ENCODE peak calls at places on chromosomes 13 and 19, in eight cellular contexts. T is GM23338, E is PC-3, G is neural progenitor cell, X is hepatocyte, D is SK-N-SH, F is HCT116, Y is MM.1S. S is an unnamed sample.

GRCh38 chr13:112443191-112444000 is 67.2 kb downstream of the SPACA7 start:
- DNase-seq in T (peak; percentile 69), E (no peak), G (peak; percentile 81), X (no peak), D (peak; percentile 64), F (no peak), Y (no peak), S (peak; percentile 0)

GRCh38 chr13:48655291-48655690 is 1.6 kb downstream of the CYSLTR2 start:
- DNase-seq in T (no peak), E (no peak), G (no peak), X (no peak), D (no peak), F (no peak), Y (no peak), S (no peak)

GRCh38 chr19:56840452-56841193 is at the start of the genes PEG3 and ZIM2:
- DNase-seq in T (no peak), E (no peak), G (no peak), X (no peak), D (peak; percentile 76), F (no peak), Y (no peak), S (no peak)

GRCh38 chr19:38012944-38013343 is 105.9 kb downstream of the SIPA1L3 start:
- DNase-seq in T (peak; percentile 43), E (no peak), G (no peak), X (no peak), D (no peak), F (no peak), Y (no peak), S (no peak)

GRCh38 chr19:40356681-40357595 is 8.4 kb downstream of the PLD3 start:
- DNase-seq in T (no peak), E (no peak), G (no peak), X (no peak), D (no peak), F (no peak), Y (no peak), S (peak; percentile 36)

GRCh38 chr13:72109863-72110262 is 242.9 kb upstream of the DACH1 start:
- DNase-seq in T (no peak), E (peak; percentile 67), G (no peak), X (no peak), D (no peak), F (no peak), Y (no peak), S (no peak)

GRCh38 chr13:29537736-29538624 is 57.5 kb downstream of the SLC7A1 start:
- DNase-seq in T (no peak), E (no peak), G (no peak), X (no peak), D (no peak), F (no peak), Y (no peak), S (no peak)

GRCh38 chr13:98482476-98483444 is 94.1 kb downstream of the STK24 start:
- DNase-seq in T (peak; percentile 46), E (no peak), G (peak; percentile 45), X (no peak), D (no peak), F (no peak), Y (no peak), S (peak; percentile 20)

GRCh38 chr13:30580852-30581502 is 36.7 kb upstream of the USPL1 start:
- DNase-seq in T (no peak), E (peak; percentile 67), G (no peak), X (no peak), D (no peak), F (no peak), Y (no peak), S (no peak)

GRCh38 chr13:43364210-43365041 is 341.0 kb downstream of the DNAJC15 start:
- DNase-seq in T (no peak), E (no peak), G (peak; percentile 28), X (no peak), D (no peak), F (no peak), Y (no peak), S (no peak)

GRCh38 chr19:40147693-40148347 is 43.4 kb upstream of the MAP3K10 start:
- DNase-seq in T (peak; percentile 8), E (peak; percentile 50), G (no peak), X (no peak), D (no peak), F (no peak), Y (peak; percentile 67), S (no peak)

GRCh38 chr13:110915057-110915873 is at the start of gene ANKRD10:
- DNase-seq in T (peak; percentile 99), E (peak; percentile 94), G (peak; percentile 100), X (peak; percentile 100), D (peak; percentile 98), F (peak; percentile 94), Y (peak; percentile 98), S (peak; percentile 89)

GRCh38 chr13:45907501-45907900 is 55.9 kb upstream of the SIAH3 start:
- DNase-seq in T (no peak), E (no peak), G (no peak), X (no peak), D (no peak), F (no peak), Y (no peak), S (no peak)

GRCh38 chr19:604355-604754 is 14.7 kb downstream of the HCN2 start:
- DNase-seq in T (no peak), E (no peak), G (no peak), X (no peak), D (peak; percentile 89), F (no peak), Y (peak; percentile 33), S (peak; percentile 89)

DNA sequence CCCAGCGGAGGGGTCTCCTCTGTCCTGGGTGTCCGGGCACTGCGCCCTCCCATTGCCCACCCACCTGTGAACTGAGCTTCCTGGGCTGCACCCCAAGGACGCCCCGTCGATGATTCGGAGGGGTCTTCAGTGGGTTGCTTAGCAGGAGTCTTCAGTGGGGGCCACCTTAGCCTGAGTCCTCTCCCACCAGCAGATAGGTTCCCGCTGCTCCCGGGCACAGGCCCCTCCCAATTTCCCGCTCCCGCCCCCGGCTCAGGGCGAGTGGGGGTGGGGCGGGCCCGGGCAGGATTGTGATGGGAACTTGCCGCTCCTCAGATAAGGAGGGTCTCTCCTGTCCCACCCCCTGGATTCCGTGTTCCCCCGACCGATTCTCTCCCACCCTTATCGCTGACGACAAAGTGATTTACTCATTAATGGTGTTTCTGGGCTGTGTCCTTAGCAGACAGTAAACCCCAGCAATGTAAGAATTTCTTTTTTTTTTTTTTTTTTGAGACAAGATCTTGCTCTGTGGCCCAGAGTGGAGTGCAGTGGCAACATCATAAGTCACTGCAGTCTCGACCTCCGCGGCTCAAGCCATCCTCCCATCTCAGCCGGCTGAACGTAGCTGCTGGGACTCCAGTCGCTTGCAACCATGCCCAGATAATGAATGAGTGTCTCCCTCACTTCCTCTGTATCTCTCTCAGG is 655 bp upstream of the S1PR5 start:
- DNase-seq in T (peak; percentile 57), E (peak; percentile 41), G (peak; percentile 39), X (peak; percentile 19), D (peak; percentile 69), F (no peak), Y (no peak), S (no peak)
- H3K4me1 ChIP-seq in T (peaks cover 16% of the 10 kb centered on the region), E (peaks cover 13% of the 10 kb centered on the region), G (peaks cover 21% of the 10 kb centered on the region), X (peaks cover 7% of the 10 kb centered on the region), D (no peaks in the 10 kb centered on the region), F (peaks cover 45% of the 10 kb centered on the region), Y (no peaks in the 10 kb centered on the region), S (peaks cover 13% of the 10 kb centered on the region)

DNA sequence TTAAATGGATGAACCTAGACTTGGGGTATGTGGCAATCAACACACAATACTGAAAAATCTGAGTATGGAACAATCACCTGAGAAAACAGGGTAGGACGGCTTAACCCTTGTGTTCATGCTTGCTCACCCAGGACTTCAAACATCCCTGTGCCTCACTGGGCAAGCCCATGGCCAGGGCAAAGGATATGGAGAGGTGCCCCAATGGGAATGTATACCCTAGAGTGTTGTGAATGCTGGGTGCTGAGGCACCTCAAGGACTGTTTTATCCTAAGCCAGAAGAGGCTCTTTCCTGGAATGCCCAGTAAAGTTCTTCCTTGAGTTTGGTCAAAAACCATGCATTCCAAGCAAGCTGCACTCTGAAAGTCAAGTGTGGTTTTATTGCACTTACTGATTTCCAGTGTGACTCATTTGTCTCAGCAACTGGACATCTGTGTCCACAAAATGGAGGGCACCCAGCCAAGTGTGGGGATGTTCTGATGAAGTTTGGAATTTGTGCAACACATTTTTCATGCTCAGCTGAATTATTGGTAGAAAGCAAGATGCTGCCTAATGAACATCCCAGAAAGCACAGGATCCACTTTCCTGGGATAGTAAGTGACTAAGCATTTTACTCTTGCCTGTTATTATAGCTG is 531.3 kb downstream of the RFC3 start:
- DNase-seq in T (no peak), E (peak; percentile 92), G (no peak), X (peak; percentile 40), D (no peak), F (no peak), Y (no peak), S (no peak)
- TF ChIP-seq EZH2phosphoT487 in T (no peak), E (no peak), G (no peak), X (no peak), D (no peak), F (no peak), Y (no peak), S (no peak)

GRCh38 chr19:36246006-36246391 is 31.1 kb downstream of the ZNF146 start:
- DNase-seq in T (no peak), E (no peak), G (no peak), X (no peak), D (peak; percentile 41), F (no peak), Y (no peak), S (no peak)

GRCh38 chr19:36244066-36244465 is 29.2 kb downstream of the ZNF146 start:
- DNase-seq in T (peak; percentile 79), E (no peak), G (no peak), X (no peak), D (no peak), F (no peak), Y (no peak), S (no peak)

DNA sequence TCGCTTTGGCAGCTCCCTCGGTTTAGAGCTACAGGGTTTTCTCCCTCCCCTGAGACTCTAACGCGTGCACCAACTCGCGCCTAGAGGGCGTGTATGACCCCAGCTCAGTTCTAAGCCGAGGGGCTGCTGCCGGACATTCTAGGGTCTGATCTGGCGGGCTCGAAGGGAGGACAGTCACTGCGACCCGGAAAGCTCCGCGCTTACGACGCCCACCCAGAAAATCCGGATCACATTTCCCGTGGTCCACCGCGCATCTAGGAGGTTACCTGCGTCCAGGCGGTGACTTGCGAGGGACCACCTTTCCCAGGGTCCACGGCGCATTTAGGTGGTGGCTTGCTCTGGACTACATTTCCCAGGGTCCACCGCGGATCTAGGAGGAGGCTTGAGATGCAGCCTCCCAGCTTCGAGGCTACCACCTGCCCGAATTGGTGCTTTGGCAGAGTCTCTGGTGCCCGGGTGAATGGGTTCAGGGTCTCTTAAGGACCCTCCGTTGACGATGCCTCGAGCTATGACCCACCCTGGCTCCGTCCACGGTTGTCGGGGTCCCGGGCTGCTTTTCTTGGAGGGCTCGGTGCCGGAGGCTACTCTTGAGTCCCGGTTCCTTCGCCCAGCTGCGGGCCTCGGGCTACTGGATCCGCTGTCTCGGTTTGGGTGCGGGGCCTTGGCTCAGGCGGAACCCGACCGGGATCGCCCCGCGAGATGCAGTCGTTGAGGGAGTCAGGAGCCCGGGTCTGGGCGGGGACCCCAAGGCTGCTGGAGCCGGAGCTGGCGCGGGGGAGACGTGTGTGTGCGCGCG is 30.5 kb downstream of the ZNF146 start:
- DNase-seq in T (peak; percentile 97), E (no peak), G (peak; percentile 87), X (no peak), D (peak; percentile 87), F (no peak), Y (no peak), S (no peak)
- TF ChIP-seq CTCF in T (peak; percentile 46), E (no peak), G (peak; percentile 54), X (no peak), D (no peak), F (no peak), Y (no peak), S (no peak)

DNA sequence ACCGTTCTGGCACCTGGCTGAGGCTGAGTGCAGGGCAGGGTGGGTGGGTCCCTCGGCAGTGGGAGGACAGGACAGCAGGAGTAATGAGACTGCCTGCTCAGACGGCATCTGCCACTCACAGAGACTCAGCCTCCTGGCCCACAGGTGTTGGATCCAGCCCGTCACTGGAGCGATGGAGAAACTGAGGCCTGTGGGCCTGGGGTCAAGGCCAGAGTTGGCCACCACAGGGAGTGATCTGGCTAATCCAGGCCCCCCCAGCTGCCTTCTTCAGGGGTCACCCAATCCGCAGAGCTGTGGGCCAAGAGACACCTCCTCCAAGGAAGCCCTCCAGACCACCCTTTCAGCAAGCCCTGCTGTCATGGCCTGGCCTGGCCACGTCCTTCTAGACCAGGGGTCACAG is 103.7 kb upstream of the VSTM2B start:
- DNase-seq in T (no peak), E (no peak), G (no peak), X (no peak), D (no peak), F (no peak), Y (no peak), S (no peak)
- H3K4me1 ChIP-seq in T (no peaks in the 10 kb centered on the region), E (no peaks in the 10 kb centered on the region), G (no peaks in the 10 kb centered on the region), X (no peaks in the 10 kb centered on the region), D (no peaks in the 10 kb centered on the region), F (no peaks in the 10 kb centered on the region), Y (no peaks in the 10 kb centered on the region), S (no peaks in the 10 kb centered on the region)